ENCODE peak calls at places on chromosomes 16 and 17, in eight cellular contexts. One of them, this sample, is unnamed.
A peak's percentile ranks its signal among the peaks of the same experiment; 100 is the strongest.

GRCh38 chr17:37233001-37233400 is 142.8 kb upstream of the C17orf78 start:
- DNase-seq in nephron progenitor cell: peak; percentile 15
- DNase-seq in AG09309: no peak
- DNase-seq in GM20000: no peak
- DNase-seq in esophagus muscularis mucosa: no peak
- DNase-seq in Calu3: no peak
- DNase-seq in neural progenitor cell: peak; percentile 63
- DNase-seq in stomach: no peak
- DNase-seq in this sample: no peak

GRCh38 chr16:58635502-58635901 is 5.9 kb upstream of the CNOT1 start:
- DNase-seq in Calu3: no peak
- DNase-seq in GM20000: no peak
- DNase-seq in nephron progenitor cell: no peak
- DNase-seq in esophagus muscularis mucosa: no peak
- DNase-seq in AG09309: no peak
- DNase-seq in stomach: no peak
- DNase-seq in neural progenitor cell: no peak
- DNase-seq in this sample: no peak

GRCh38 chr16:85291302-85292148 is 179.3 kb upstream of the CIBAR2 start:
- DNase-seq in stomach: peak; percentile 66
- DNase-seq in neural progenitor cell: peak; percentile 68
- DNase-seq in esophagus muscularis mucosa: no peak
- DNase-seq in nephron progenitor cell: peak; percentile 82
- DNase-seq in AG09309: no peak
- DNase-seq in Calu3: peak; percentile 30
- DNase-seq in GM20000: no peak
- DNase-seq in this sample: no peak

GRCh38 chr16:1361685-1362360 is 10.1 kb downstream of the GNPTG start:
- DNase-seq in neural progenitor cell: no peak
- DNase-seq in stomach: no peak
- DNase-seq in GM20000: no peak
- DNase-seq in esophagus muscularis mucosa: no peak
- DNase-seq in Calu3: no peak
- DNase-seq in nephron progenitor cell: no peak
- DNase-seq in AG09309: no peak
- DNase-seq in this sample: no peak

GRCh38 chr16:1790261-1790610 is 3.3 kb downstream of the IGFALS start:
- DNase-seq in AG09309: no peak
- DNase-seq in GM20000: no peak
- DNase-seq in neural progenitor cell: no peak
- DNase-seq in Calu3: no peak
- DNase-seq in nephron progenitor cell: no peak
- DNase-seq in esophagus muscularis mucosa: no peak
- DNase-seq in stomach: no peak
- DNase-seq in this sample: no peak

GRCh38 chr17:15298176-15298575 is 33.0 kb upstream of the PMP22 start:
- DNase-seq in neural progenitor cell: no peak
- DNase-seq in esophagus muscularis mucosa: no peak
- DNase-seq in nephron progenitor cell: no peak
- DNase-seq in stomach: no peak
- DNase-seq in Calu3: no peak
- DNase-seq in GM20000: no peak
- DNase-seq in AG09309: no peak
- DNase-seq in this sample: peak; percentile 69

GRCh38 chr16:88940196-88941050 is 36.6 kb downstream of the CBFA2T3 start:
- DNase-seq in neural progenitor cell: peak; percentile 59
- DNase-seq in GM20000: peak; percentile 79
- DNase-seq in nephron progenitor cell: no peak
- DNase-seq in Calu3: no peak
- DNase-seq in AG09309: no peak
- DNase-seq in stomach: no peak
- DNase-seq in esophagus muscularis mucosa: no peak
- DNase-seq in this sample: no peak

GRCh38 chr16:15672514-15673167 is 22.6 kb downstream of the NDE1 start:
- DNase-seq in GM20000: no peak
- DNase-seq in neural progenitor cell: no peak
- DNase-seq in esophagus muscularis mucosa: peak; percentile 97
- DNase-seq in Calu3: peak; percentile 7
- DNase-seq in nephron progenitor cell: no peak
- DNase-seq in stomach: peak; percentile 70
- DNase-seq in AG09309: peak; percentile 92
- DNase-seq in this sample: peak; percentile 3

GRCh38 chr16:53588081-53588648 is 85.2 kb upstream of the AKTIP start:
- DNase-seq in AG09309: no peak
- DNase-seq in Calu3: no peak
- DNase-seq in GM20000: no peak
- DNase-seq in stomach: no peak
- DNase-seq in nephron progenitor cell: no peak
- DNase-seq in neural progenitor cell: no peak
- DNase-seq in esophagus muscularis mucosa: no peak
- DNase-seq in this sample: no peak

GRCh38 chr17:59141860-59142259 is 13.1 kb downstream of the SKA2 start:
- DNase-seq in neural progenitor cell: no peak
- DNase-seq in Calu3: no peak
- DNase-seq in nephron progenitor cell: no peak
- DNase-seq in stomach: no peak
- DNase-seq in AG09309: no peak
- DNase-seq in esophagus muscularis mucosa: no peak
- DNase-seq in GM20000: no peak
- DNase-seq in this sample: no peak

GRCh38 chr17:83135692-83136091 is 56.3 kb downstream of the METRNL start:
- DNase-seq in neural progenitor cell: no peak
- DNase-seq in GM20000: no peak
- DNase-seq in AG09309: no peak
- DNase-seq in esophagus muscularis mucosa: no peak
- DNase-seq in stomach: no peak
- DNase-seq in Calu3: no peak
- DNase-seq in nephron progenitor cell: no peak
- DNase-seq in this sample: no peak

GRCh38 chr16:24844101-24845030 is 1.4 kb upstream of the SLC5A11 start:
- DNase-seq in esophagus muscularis mucosa: no peak
- DNase-seq in neural progenitor cell: no peak
- DNase-seq in AG09309: no peak
- DNase-seq in nephron progenitor cell: no peak
- DNase-seq in stomach: peak; percentile 48
- DNase-seq in Calu3: peak; percentile 76
- DNase-seq in GM20000: no peak
- DNase-seq in this sample: no peak

GRCh38 chr17:17044846-17045561 is 2.7 kb downstream of the MPRIP start:
- DNase-seq in esophagus muscularis mucosa: no peak
- DNase-seq in Calu3: no peak
- DNase-seq in nephron progenitor cell: peak; percentile 39
- DNase-seq in stomach: peak; percentile 26
- DNase-seq in neural progenitor cell: no peak
- DNase-seq in GM20000: peak; percentile 53
- DNase-seq in AG09309: peak; percentile 46
- DNase-seq in this sample: no peak

GRCh38 chr16:50265260-50265659 is 1.1 kb upstream of the ADCY7 start:
- DNase-seq in stomach: peak; percentile 54
- DNase-seq in AG09309: no peak
- DNase-seq in Calu3: peak; percentile 44
- DNase-seq in esophagus muscularis mucosa: no peak
- DNase-seq in neural progenitor cell: no peak
- DNase-seq in GM20000: no peak
- DNase-seq in nephron progenitor cell: no peak
- DNase-seq in this sample: no peak

GRCh38 chr16:81445926-81446317 is 1.3 kb downstream of the CMIP start:
- DNase-seq in Calu3: no peak
- DNase-seq in esophagus muscularis mucosa: no peak
- DNase-seq in stomach: no peak
- DNase-seq in nephron progenitor cell: no peak
- DNase-seq in AG09309: no peak
- DNase-seq in neural progenitor cell: peak; percentile 56
- DNase-seq in GM20000: no peak
- DNase-seq in this sample: no peak

GRCh38 chr16:81444448-81445121 is at the start of gene CMIP:
- DNase-seq in neural progenitor cell: peak; percentile 93
- DNase-seq in esophagus muscularis mucosa: no peak
- DNase-seq in AG09309: no peak
- DNase-seq in Calu3: peak; percentile 92
- DNase-seq in GM20000: peak; percentile 99
- DNase-seq in stomach: peak; percentile 89
- DNase-seq in nephron progenitor cell: peak; percentile 90
- DNase-seq in this sample: no peak

GRCh38 chr16:81443688-81444447 is 740 bp upstream of the CMIP start:
- DNase-seq in esophagus muscularis mucosa: no peak
- DNase-seq in neural progenitor cell: no peak
- DNase-seq in AG09309: no peak
- DNase-seq in GM20000: no peak
- DNase-seq in stomach: no peak
- DNase-seq in Calu3: peak; percentile 45
- DNase-seq in nephron progenitor cell: peak; percentile 59
- DNase-seq in this sample: no peak

GRCh38 chr16:81446318-81447275 is 2.0 kb downstream of the CMIP start:
- DNase-seq in GM20000: peak; percentile 50
- DNase-seq in stomach: peak; percentile 60
- DNase-seq in neural progenitor cell: no peak
- DNase-seq in nephron progenitor cell: no peak
- DNase-seq in Calu3: peak; percentile 65
- DNase-seq in esophagus muscularis mucosa: no peak
- DNase-seq in AG09309: no peak
- DNase-seq in this sample: no peak

GRCh38 chr16:81445143-81445922 is 725 bp downstream of the CMIP start:
- DNase-seq in GM20000: peak; percentile 78
- DNase-seq in esophagus muscularis mucosa: no peak
- DNase-seq in stomach: peak; percentile 58
- DNase-seq in nephron progenitor cell: peak; percentile 55
- DNase-seq in Calu3: peak; percentile 63
- DNase-seq in neural progenitor cell: peak; percentile 66
- DNase-seq in AG09309: no peak
- DNase-seq in this sample: no peak
- TF ChIP-seq CTCF in GM20000: peak; percentile 31
- TF ChIP-seq CTCF in esophagus muscularis mucosa: peak; percentile 6
- TF ChIP-seq CTCF in stomach: no peak
- TF ChIP-seq CTCF in nephron progenitor cell: no peak
- TF ChIP-seq CTCF in Calu3: no peak
- TF ChIP-seq CTCF in neural progenitor cell: peak; percentile 24
- TF ChIP-seq CTCF in AG09309: peak; percentile 25
- TF ChIP-seq CTCF in this sample: peak; percentile 24

DNA sequence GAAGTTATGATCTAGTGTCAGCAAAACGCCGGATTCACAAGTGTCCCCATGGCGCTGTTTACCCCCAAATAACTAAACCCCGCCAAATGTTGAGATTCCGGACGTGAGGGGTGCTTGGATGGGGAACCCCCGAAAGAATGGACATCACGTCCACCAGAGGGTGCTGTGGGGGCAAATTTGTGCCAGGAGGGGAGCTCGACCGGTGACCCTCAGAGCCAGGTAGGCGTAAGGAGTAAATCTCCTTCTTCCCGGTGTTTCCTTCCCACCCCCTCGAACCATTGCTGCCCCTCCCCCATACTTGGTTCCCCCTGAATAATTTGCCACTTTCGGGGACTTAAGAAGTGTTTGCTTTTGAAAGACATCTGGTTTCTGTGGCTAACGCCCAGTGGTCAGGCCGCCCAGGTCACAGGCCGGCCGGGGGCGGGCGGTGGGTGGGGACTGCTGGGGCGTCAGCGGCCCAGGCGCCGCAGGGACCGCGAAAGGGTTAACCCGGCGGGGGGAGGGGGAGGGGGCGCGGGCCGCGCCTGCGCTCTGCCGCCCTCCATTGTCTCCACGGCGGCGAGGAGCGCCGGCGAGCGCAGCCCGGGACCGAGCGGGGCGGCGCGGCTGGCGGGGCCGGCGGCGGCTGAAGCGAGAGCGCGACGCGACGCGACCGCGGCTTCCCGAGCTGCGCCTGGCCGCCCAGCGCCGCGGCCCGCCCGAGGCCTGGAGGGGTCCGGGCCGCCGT is at the start of gene ZNRF1:
- DNase-seq in AG09309: no peak
- DNase-seq in GM20000: peak; percentile 97
- DNase-seq in stomach: peak; percentile 86
- DNase-seq in esophagus muscularis mucosa: peak; percentile 92
- DNase-seq in Calu3: peak; percentile 88
- DNase-seq in neural progenitor cell: peak; percentile 96
- DNase-seq in nephron progenitor cell: peak; percentile 95
- DNase-seq in this sample: peak; percentile 46
- TF ChIP-seq CTCF in AG09309: peak; percentile 76
- TF ChIP-seq CTCF in GM20000: peak; percentile 38
- TF ChIP-seq CTCF in stomach: peak; percentile 84
- TF ChIP-seq CTCF in esophagus muscularis mucosa: peak; percentile 85
- TF ChIP-seq CTCF in Calu3: peak; percentile 92
- TF ChIP-seq CTCF in neural progenitor cell: peak; percentile 87
- TF ChIP-seq CTCF in nephron progenitor cell: peak; percentile 60
- TF ChIP-seq CTCF in this sample: peak; percentile 78

DNA sequence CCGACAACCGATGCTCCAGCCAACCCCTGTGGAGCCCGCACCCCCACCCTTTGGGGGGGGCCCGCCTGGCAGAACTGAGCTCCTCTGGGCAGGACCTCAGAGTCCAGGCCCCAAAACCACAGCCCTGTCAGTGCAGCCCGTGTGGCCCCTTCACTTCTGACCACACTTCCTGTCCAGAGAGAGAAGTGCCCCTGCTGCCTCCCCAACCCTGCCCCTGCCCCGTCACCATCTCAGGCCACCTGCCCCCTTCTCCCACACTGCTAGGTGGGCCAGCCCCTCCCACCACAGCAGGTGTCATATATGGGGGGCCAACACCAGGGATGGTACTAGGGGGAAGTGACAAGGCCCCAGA is 17.9 kb downstream of the NGFR start:
- DNase-seq in GM20000: no peak
- DNase-seq in esophagus muscularis mucosa: no peak
- DNase-seq in AG09309: no peak
- DNase-seq in stomach: no peak
- DNase-seq in Calu3: no peak
- DNase-seq in neural progenitor cell: no peak
- DNase-seq in nephron progenitor cell: no peak
- DNase-seq in this sample: no peak
- TF ChIP-seq CTCF in GM20000: no peak
- TF ChIP-seq CTCF in esophagus muscularis mucosa: no peak
- TF ChIP-seq CTCF in AG09309: no peak
- TF ChIP-seq CTCF in stomach: no peak
- TF ChIP-seq CTCF in Calu3: no peak
- TF ChIP-seq CTCF in neural progenitor cell: no peak
- TF ChIP-seq CTCF in nephron progenitor cell: no peak
- TF ChIP-seq CTCF in this sample: no peak

DNA sequence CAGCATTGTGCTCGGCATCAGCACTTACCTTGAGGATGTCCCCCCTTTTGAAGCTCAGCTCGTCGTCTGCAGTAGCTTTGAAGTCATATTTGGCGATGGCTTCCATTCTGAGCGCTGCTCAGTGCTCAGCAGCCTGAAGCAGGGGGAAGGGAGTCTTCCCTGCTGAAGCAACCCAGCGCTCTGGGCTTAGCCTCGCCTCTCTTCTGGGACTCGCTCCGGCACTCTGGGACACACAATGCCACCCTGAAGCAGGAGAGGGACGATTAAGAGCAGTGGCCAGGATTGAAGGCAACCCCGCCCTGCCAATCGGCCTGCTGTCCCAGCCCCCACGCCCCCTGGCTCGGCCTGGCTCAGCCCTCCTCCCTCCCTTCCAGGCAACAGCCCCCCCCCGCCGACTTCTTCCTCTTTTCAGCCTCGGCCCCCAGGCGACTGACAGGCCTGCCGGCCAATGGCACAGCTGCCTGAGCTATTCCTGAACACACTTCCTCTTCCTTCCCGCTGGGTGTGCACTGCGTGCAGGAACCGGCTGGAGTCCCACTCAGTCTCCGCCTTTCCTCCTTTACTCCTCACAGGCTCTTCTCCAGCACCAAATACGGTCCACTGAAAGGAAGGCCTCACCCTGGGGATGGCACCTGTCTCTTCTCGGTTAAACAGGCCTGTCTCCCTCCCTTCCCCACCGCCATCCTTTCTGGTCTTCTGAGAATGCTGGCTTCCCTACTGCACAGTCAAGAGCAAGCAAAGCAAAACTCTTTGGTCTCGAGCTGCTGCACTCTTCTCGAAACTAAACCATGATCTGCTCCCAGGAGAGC is 11.8 kb downstream of the GRB2 start:
- DNase-seq in stomach: peak; percentile 98
- DNase-seq in Calu3: peak; percentile 98
- DNase-seq in esophagus muscularis mucosa: peak; percentile 98
- DNase-seq in AG09309: peak; percentile 93
- DNase-seq in nephron progenitor cell: peak; percentile 99
- DNase-seq in GM20000: peak; percentile 87
- DNase-seq in neural progenitor cell: peak; percentile 99
- DNase-seq in this sample: peak; percentile 93
- TF ChIP-seq CTCF in stomach: peak; percentile 22
- TF ChIP-seq CTCF in Calu3: no peak
- TF ChIP-seq CTCF in esophagus muscularis mucosa: peak; percentile 26
- TF ChIP-seq CTCF in AG09309: peak; percentile 7
- TF ChIP-seq CTCF in nephron progenitor cell: no peak
- TF ChIP-seq CTCF in GM20000: no peak
- TF ChIP-seq CTCF in neural progenitor cell: no peak
- TF ChIP-seq CTCF in this sample: no peak

This sample was measured in retinal pigment epithelial cell.